ENCODE peak calls at places on chromosome 15, in four cellular contexts. U is heart right ventricle, F is foreskin keratinocyte, J is body of pancreas. L is an unnamed sample.

GRCh38 chr15:52082197-52083036 is 30.2 kb downstream of the BCL2L10 start:
- DNase-seq in U (no peak), F (no peak), J (no peak), L (peak; percentile 62)

GRCh38 chr15:74787251-74788041 is 5.6 kb downstream of the CSK start:
- DNase-seq in U (no peak), F (no peak), J (peak; percentile 81), L (peak; percentile 82)

GRCh38 chr15:58235961-58236360 is 97.8 kb downstream of the AQP9 start:
- DNase-seq in U (no peak), F (no peak), J (no peak), L (no peak)

GRCh38 chr15:64906402-64906801 is 5.3 kb upstream of the ANKDD1A start:
- DNase-seq in U (no peak), F (no peak), J (no peak), L (no peak)

GRCh38 chr15:77622212-77622941 is 10.3 kb downstream of the LINGO1 start:
- DNase-seq in U (no peak), F (no peak), J (no peak), L (no peak)

GRCh38 chr15:84023636-84024035 is 211.9 kb upstream of the GOLGA6L4 start:
- DNase-seq in U (peak; percentile 24), F (no peak), J (peak; percentile 12), L (peak; percentile 36)

GRCh38 chr15:68725736-68726135 is 95.0 kb downstream of the ANP32A start:
- DNase-seq in U (peak; percentile 70), F (no peak), J (peak; percentile 51), L (no peak)

GRCh38 chr15:56963719-56964118 is 45.3 kb downstream of the TCF12 start:
- DNase-seq in U (no peak), F (no peak), J (no peak), L (no peak)

GRCh38 chr15:62153228-62153627 is 11.9 kb downstream of the C2CD4B start:
- DNase-seq in U (no peak), F (no peak), J (no peak), L (no peak)

DNA sequence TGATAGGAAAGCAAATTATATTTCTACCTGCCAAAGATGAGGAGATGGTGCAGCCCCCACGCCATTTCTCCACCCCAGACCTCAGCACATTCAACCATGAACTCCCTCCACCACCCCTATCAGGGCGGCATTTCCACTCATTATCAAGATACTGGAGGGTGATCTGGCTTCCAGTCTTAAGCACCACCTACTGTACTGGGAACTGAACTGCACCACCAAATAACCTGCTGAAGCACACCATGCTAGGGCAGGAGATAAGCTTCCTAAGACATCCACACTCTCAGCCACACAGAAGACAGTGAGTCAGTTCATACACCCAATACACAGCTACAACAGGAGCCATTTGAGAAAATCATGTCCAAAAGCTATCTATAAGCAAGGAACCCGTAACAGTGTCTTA is 98.8 kb downstream of the FGF7 start:
- DNase-seq in U (no peak), F (no peak), J (no peak), L (no peak)
- TF ChIP-seq CTCF in U (peak; percentile 15), F (peak; percentile 36), J (no peak), L (no peak)

GRCh38 chr15:42954291-42954690 is 33.7 kb upstream of the TTBK2 start:
- DNase-seq in U (no peak), F (no peak), J (no peak), L (no peak)

GRCh38 chr15:42955518-42955917 is 34.9 kb upstream of the TTBK2 start:
- DNase-seq in U (no peak), F (peak; percentile 99), J (no peak), L (no peak)
- TF ChIP-seq CTCF in U (no peak), F (no peak), J (no peak), L (no peak)

GRCh38 chr15:43218908-43219706 is 1.7 kb downstream of the EPB42 start:
- DNase-seq in U (no peak), F (peak; percentile 91), J (no peak), L (no peak)
- TF ChIP-seq CTCF in U (no peak), F (peak; percentile 74), J (no peak), L (no peak)

DNA sequence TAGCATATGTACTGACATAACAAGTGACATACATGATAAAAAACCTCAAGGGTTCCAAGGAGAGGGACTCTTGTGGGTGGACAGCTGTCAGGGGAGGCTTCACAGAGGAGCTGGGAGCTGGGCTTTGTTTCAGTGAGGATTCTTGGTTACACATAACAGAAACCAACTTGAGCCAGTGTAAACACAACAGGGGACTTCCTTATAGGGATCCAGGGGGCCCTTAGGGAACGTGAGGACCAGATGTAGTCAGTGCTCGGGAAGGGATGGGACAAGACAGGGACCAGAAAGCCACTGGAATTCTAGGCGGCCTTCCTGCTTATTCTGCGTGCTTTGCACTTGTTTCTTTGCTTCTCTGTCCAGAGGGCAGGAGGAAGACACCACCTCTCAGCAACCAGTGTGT is 34.9 kb downstream of the SNAPC5 start:
- DNase-seq in U (peak; percentile 41), F (no peak), J (no peak), L (no peak)
- TF ChIP-seq CTCF in U (no peak), F (no peak), J (no peak), L (no peak)

DNA sequence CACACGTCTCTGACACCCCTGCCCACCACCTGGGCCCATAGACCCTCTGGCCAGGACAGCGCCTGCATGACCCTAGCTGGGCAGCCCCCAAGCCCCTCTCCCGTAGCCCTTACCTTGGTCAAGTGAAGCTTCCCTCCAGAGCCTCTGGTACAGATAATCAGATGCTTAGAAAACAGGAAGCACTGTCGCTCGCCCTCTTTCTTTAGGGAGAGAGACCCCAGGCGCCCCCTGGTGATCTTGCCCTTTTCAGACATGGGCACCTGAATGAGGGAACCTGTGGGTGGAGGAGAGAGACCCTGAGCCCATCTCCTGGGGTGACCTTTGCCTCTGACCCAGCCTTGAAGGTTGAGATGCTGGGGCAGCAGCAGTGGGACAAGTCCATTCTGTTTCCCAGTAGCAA is 65.4 kb downstream of the RASGRF1 start:
- DNase-seq in U (no peak), F (no peak), J (no peak), L (peak; percentile 44)
- TF ChIP-seq CTCF in U (no peak), F (peak; percentile 35), J (no peak), L (no peak)

L was measured in GM10248.